ENCODE peak calls at places on chromosomes 11 and 22, in four cellular contexts. Z, J, U and H are unnamed samples.

GRCh38 chr11:105838668-105839403 is 183.2 kb downstream of the MSANTD4 start:
- DNase-seq in Z (no peak), J (no peak), U (no peak), H (no peak)

GRCh38 chr22:46892866-46893265 is 130.4 kb downstream of the TBC1D22A start:
- DNase-seq in U (no peak), J (no peak), Z (no peak), H (no peak)

GRCh38 chr22:50221410-50222300 is 20.8 kb downstream of the SELENOO start:
- DNase-seq in J (no peak), U (no peak), Z (no peak), H (no peak)

GRCh38 chr11:773830-774229 is 3.5 kb downstream of the GATD1 start:
- DNase-seq in J (no peak), U (no peak), Z (no peak), H (no peak)

GRCh38 chr22:20434773-20435172 is 2.9 kb downstream of the SCARF2 start:
- DNase-seq in U (no peak), Z (no peak), J (no peak), H (no peak)

GRCh38 chr11:88338223-88338661 is 706 bp upstream of the CTSC start:
- DNase-seq in U (peak), Z (no peak), J (peak), H (peak)

GRCh38 chr11:7609015-7609414 is 64.3 kb downstream of the CYB5R2 start:
- DNase-seq in J (no peak), U (no peak), Z (no peak), H (peak)

GRCh38 chr11:112294688-112295340 is 34.2 kb upstream of the PLET1 start:
- DNase-seq in Z (no peak), U (peak), J (no peak), H (peak)

GRCh38 chr11:7154881-7155344 is 66.1 kb downstream of the RBMXL2 start:
- DNase-seq in U (no peak), Z (no peak), J (no peak), H (peak)

GRCh38 chr22:46650078-46650810 is 30.1 kb downstream of the GRAMD4 start:
- DNase-seq in Z (no peak), J (no peak), U (no peak), H (no peak)

GRCh38 chr22:22995166-22995565 is 75.2 kb upstream of the GNAZ start:
- DNase-seq in J (no peak), Z (no peak), U (no peak), H (no peak)

GRCh38 chr11:27770576-27770975 is 70.3 kb upstream of the BDNF start:
- DNase-seq in J (no peak), U (no peak), Z (no peak), H (no peak)

GRCh38 chr11:13337986-13338436 is 60.4 kb downstream of the BMAL1 start:
- DNase-seq in Z (no peak), J (no peak), U (peak), H (peak)

GRCh38 chr22:48951836-48952235 is 875.8 kb downstream of the BRD1 start:
- DNase-seq in U (no peak), Z (no peak), J (no peak), H (no peak)

GRCh38 chr11:19889531-19889930 is 176.9 kb downstream of the NAV2 start:
- DNase-seq in Z (no peak), U (peak), J (no peak), H (no peak)

GRCh38 chr22:37559901-37560681 is at the start of gene CDC42EP1:
- DNase-seq in J (peak), U (peak), Z (peak), H (peak)

GRCh38 chr11:90855531-90855930 is 632.7 kb upstream of the CHORDC1 start:
- DNase-seq in J (no peak), Z (no peak), U (no peak), H (no peak)

GRCh38 chr11:84608788-84609309 is 1018.3 kb downstream of the DLG2 start:
- DNase-seq in J (no peak), U (no peak), Z (no peak), H (no peak)

GRCh38 chr11:113401718-113402117 is 14.1 kb downstream of the ANKK1 start:
- DNase-seq in U (peak), J (no peak), Z (no peak), H (no peak)

GRCh38 chr11:61616443-61616842 is 35.6 kb upstream of the SYT7 start:
- DNase-seq in U (peak), J (no peak), Z (no peak), H (peak)

GRCh38 chr11:108568183-108568858 is 25.2 kb downstream of the EXPH5 start:
- DNase-seq in Z (no peak), J (no peak), U (peak), H (no peak)

GRCh38 chr11:94728541-94728940 is 39.6 kb upstream of the AMOTL1 start:
- DNase-seq in U (peak), J (no peak), Z (no peak), H (peak)

GRCh38 chr11:118229274-118229847 is 4.5 kb upstream of the JAML start:
- DNase-seq in Z (no peak), J (no peak), U (peak), H (peak)

GRCh38 chr22:32754413-32755041 is 47.0 kb upstream of the TIMP3 start:
- DNase-seq in J (no peak), U (peak), Z (no peak), H (peak)

GRCh38 chr11:36509265-36509664 is 807 bp downstream of the TRAF6 start:
- DNase-seq in U (peak), J (peak), Z (peak), H (peak)

GRCh38 chr22:24128631-24129601 is 52.4 kb upstream of the SUSD2 start:
- DNase-seq in Z (no peak), U (no peak), J (no peak), H (no peak)

GRCh38 chr11:111957663-111958415 is 20.7 kb downstream of the DIXDC1 start:
- DNase-seq in J (no peak), Z (no peak), U (no peak), H (no peak)

GRCh38 chr11:67585911-67586310 is 2.3 kb downstream of the GSTP1 start:
- DNase-seq in J (no peak), U (no peak), Z (no peak), H (no peak)

GRCh38 chr11:63553759-63554158 is 9.4 kb downstream of the PLAAT2 start:
- DNase-seq in U (no peak), J (no peak), Z (no peak), H (no peak)

GRCh38 chr11:73401217-73401923 is 25.2 kb downstream of the RELT start:
- DNase-seq in J (no peak), U (no peak), Z (no peak), H (no peak)

GRCh38 chr11:44631831-44632230 is 66.4 kb downstream of the CD82 start:
- DNase-seq in U (no peak), Z (no peak), J (no peak), H (no peak)

GRCh38 chr22:47299879-47300697 is 537.6 kb downstream of the TBC1D22A start:
- DNase-seq in U (no peak), J (no peak), Z (no peak), H (no peak)

GRCh38 chr11:62957147-62957546 is 27.6 kb downstream of the SLC22A6 start:
- DNase-seq in U (no peak), J (no peak), Z (no peak), H (no peak)

GRCh38 chr22:36277482-36278291 is 24.8 kb downstream of the APOL1 start:
- DNase-seq in U (peak), Z (peak), J (peak), H (peak)

GRCh38 chr11:15104166-15104565 is 10.6 kb upstream of the INSC start:
- DNase-seq in Z (no peak), J (no peak), U (peak), H (no peak)

GRCh38 chr22:38842512-38843200 is 1.2 kb downstream of the NPTXR start:
- DNase-seq in U (no peak), J (no peak), Z (no peak), H (no peak)

GRCh38 chr22:38841635-38842034 is 2.2 kb downstream of the NPTXR start:
- DNase-seq in Z (no peak), J (no peak), U (no peak), H (no peak)

GRCh38 chr22:38844661-38845367 is 986 bp upstream of the NPTXR start:
- DNase-seq in U (peak), J (no peak), Z (no peak), H (peak)

GRCh38 chr22:38843716-38844660 is at the start of gene NPTXR:
- DNase-seq in J (peak), Z (peak), U (peak), H (no peak)

DNA sequence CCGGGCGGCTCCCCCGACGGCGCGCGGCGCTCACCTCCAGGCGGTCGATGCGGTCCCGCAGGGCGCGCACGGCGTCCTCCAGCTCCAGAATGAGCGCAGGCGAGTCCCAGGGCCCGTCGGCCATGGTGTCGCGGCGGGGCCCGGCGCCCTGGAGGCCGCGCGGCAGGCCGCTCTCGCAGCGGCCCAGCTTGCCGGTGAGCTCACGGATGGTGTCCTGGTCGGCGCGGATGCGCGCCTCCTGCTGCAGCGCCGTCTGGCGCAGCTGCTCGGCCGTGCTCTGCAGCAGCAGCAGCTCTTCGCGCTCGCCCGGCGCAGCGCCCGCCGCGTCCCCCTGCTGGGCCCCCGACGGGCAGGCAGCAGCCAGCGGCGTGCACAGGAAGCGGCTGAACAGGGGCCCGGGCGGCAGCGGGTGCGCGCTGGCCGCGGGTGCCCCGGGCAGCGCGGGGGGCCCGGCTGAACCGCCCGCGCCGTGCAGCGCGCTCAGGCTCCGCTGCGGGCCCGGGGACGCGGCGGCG is 570 bp downstream of the NPTXR start:
- DNase-seq in J (peak), U (peak), Z (peak), H (peak)
- TF ChIP-seq CTCF in J (no peak), U (peak), Z (no peak), H (peak)

GRCh38 chr11:124867700-124868099 is 2.5 kb downstream of the ROBO3 start:
- DNase-seq in J (peak), Z (no peak), U (peak), H (peak)
- TF ChIP-seq CTCF in J (peak), Z (peak), U (peak), H (peak)

GRCh38 chr11:110327508-110327907 is 31.1 kb upstream of the RDX start:
- DNase-seq in Z (no peak), J (no peak), U (no peak), H (no peak)
- TF ChIP-seq CTCF in Z (no peak), J (no peak), U (no peak), H (no peak)

GRCh38 chr11:70381872-70382842 is 16.2 kb upstream of the CTTN start:
- DNase-seq in Z (no peak), J (no peak), U (peak), H (peak)
- TF ChIP-seq CTCF in Z (no peak), J (no peak), U (peak), H (peak)

GRCh38 chr11:16738198-16738948 is at the start of gene C11orf58:
- DNase-seq in Z (peak), J (peak), U (peak), H (peak)
- TF ChIP-seq CTCF in Z (no peak), J (no peak), U (no peak), H (peak)